ENCODE peak calls at places on chromosomes 7 and 10, in ten cellular contexts. M, K, I, N, H, L, X, E, S and V are unnamed samples.

GRCh38 chr10:82308641-82309040 is 433.6 kb downstream of the NRG3 start:
- DNase-seq in M (no peak), K (no peak), I (no peak), N (no peak), H (no peak), L (no peak), X (no peak), E (no peak), S (no peak), V (no peak)

GRCh38 chr10:58909881-58910280 is 266.6 kb upstream of the PHYHIPL start:
- DNase-seq in M (no peak), K (no peak), I (no peak), N (no peak), H (no peak), L (no peak), X (no peak), E (no peak), S (no peak), V (no peak)

GRCh38 chr10:99403674-99404073 is 26.8 kb downstream of the GOT1 start:
- DNase-seq in M (no peak), K (no peak), I (no peak), N (no peak), H (no peak), L (no peak), X (no peak), E (no peak), S (no peak), V (no peak)

GRCh38 chr7:130010689-130011412 is 40.3 kb downstream of the ZC3HC1 start:
- DNase-seq in M (peak), K (peak), I (peak), N (peak), H (peak), L (peak), X (peak), E (peak), S (peak), V (peak)

GRCh38 chr7:94056796-94057207 is 52.6 kb upstream of the BET1 start:
- DNase-seq in M (no peak), K (peak), I (no peak), N (no peak), H (no peak), L (no peak), X (no peak), E (no peak), S (no peak), V (peak)

GRCh38 chr10:98028168-98028770 is 2.2 kb downstream of the CRTAC1 start:
- DNase-seq in M (peak), K (no peak), I (peak), N (peak), H (peak), L (peak), X (no peak), E (peak), S (peak), V (no peak)

GRCh38 chr7:121202834-121203233 is 126.0 kb upstream of the WNT16 start:
- DNase-seq in M (no peak), K (no peak), I (no peak), N (no peak), H (no peak), L (no peak), X (no peak), E (no peak), S (no peak), V (no peak)

GRCh38 chr10:112792487-112793196 is 157.4 kb upstream of the TCF7L2 start:
- DNase-seq in M (no peak), K (peak), I (no peak), N (no peak), H (peak), L (no peak), X (no peak), E (peak), S (peak), V (no peak)

GRCh38 chr10:102650655-102651454 is 6.6 kb downstream of the TRIM8 start:
- DNase-seq in M (no peak), K (no peak), I (no peak), N (no peak), H (no peak), L (no peak), X (no peak), E (no peak), S (no peak), V (no peak)

GRCh38 chr10:22682237-22683192 is 31.9 kb downstream of the PIP4K2A start:
- DNase-seq in M (no peak), K (no peak), I (peak), N (no peak), H (no peak), L (peak), X (no peak), E (no peak), S (no peak), V (peak)

GRCh38 chr10:85311599-85312337 is 983.4 kb downstream of the CCSER2 start:
- DNase-seq in M (no peak), K (no peak), I (no peak), N (no peak), H (no peak), L (no peak), X (no peak), E (no peak), S (no peak), V (no peak)

GRCh38 chr7:55100172-55100961 is 81.5 kb downstream of the EGFR start:
- DNase-seq in M (no peak), K (no peak), I (no peak), N (no peak), H (no peak), L (no peak), X (no peak), E (no peak), S (no peak), V (no peak)